ENCODE peak calls at places on chromosomes 7 and 10, in eight cellular contexts. One of them, this sample, is unnamed.

GRCh38 chr7:133950856-133951255 is 176.3 kb upstream of the LRGUK start:
- DNase-seq in tibial nerve: no peak
- DNase-seq in AG04450: no peak
- DNase-seq in PC-9: no peak
- DNase-seq in HCT116: no peak
- DNase-seq in stomach: no peak
- DNase-seq in hepatocyte: no peak
- DNase-seq in adrenal gland: no peak
- DNase-seq in this sample: no peak

GRCh38 chr7:154998481-154998880 is 4.4 kb downstream of the PAXIP1 start:
- DNase-seq in tibial nerve: no peak
- DNase-seq in AG04450: no peak
- DNase-seq in PC-9: no peak
- DNase-seq in HCT116: no peak
- DNase-seq in stomach: no peak
- DNase-seq in hepatocyte: no peak
- DNase-seq in adrenal gland: no peak
- DNase-seq in this sample: no peak

GRCh38 chr7:107846324-107846723 is 43.3 kb upstream of the SLC26A3 start:
- DNase-seq in tibial nerve: no peak
- DNase-seq in AG04450: no peak
- DNase-seq in PC-9: no peak
- DNase-seq in HCT116: no peak
- DNase-seq in stomach: no peak
- DNase-seq in hepatocyte: no peak
- DNase-seq in adrenal gland: no peak
- DNase-seq in this sample: no peak

GRCh38 chr7:82375068-82375467 is 68.5 kb downstream of the CACNA2D1 start:
- DNase-seq in tibial nerve: no peak
- DNase-seq in AG04450: no peak
- DNase-seq in PC-9: no peak
- DNase-seq in HCT116: no peak
- DNase-seq in stomach: no peak
- DNase-seq in hepatocyte: no peak
- DNase-seq in adrenal gland: no peak
- DNase-seq in this sample: no peak

GRCh38 chr10:18545626-18546025 is 105.8 kb downstream of the NSUN6 start:
- DNase-seq in tibial nerve: no peak
- DNase-seq in AG04450: peak; percentile 24
- DNase-seq in PC-9: no peak
- DNase-seq in HCT116: no peak
- DNase-seq in stomach: no peak
- DNase-seq in hepatocyte: no peak
- DNase-seq in adrenal gland: no peak
- DNase-seq in this sample: no peak

GRCh38 chr7:101690061-101690460 is 61.0 kb upstream of the MYL10 start:
- DNase-seq in tibial nerve: no peak
- DNase-seq in AG04450: no peak
- DNase-seq in PC-9: no peak
- DNase-seq in HCT116: no peak
- DNase-seq in stomach: no peak
- DNase-seq in hepatocyte: peak; percentile 60
- DNase-seq in adrenal gland: no peak
- DNase-seq in this sample: no peak

GRCh38 chr7:32347244-32347828 is 142.8 kb downstream of the LSM5 start:
- DNase-seq in tibial nerve: no peak
- DNase-seq in AG04450: no peak
- DNase-seq in PC-9: peak; percentile 4
- DNase-seq in HCT116: peak; percentile 19
- DNase-seq in stomach: no peak
- DNase-seq in hepatocyte: peak; percentile 12
- DNase-seq in adrenal gland: peak; percentile 25
- DNase-seq in this sample: no peak

GRCh38 chr10:131947631-131948347 is 33.9 kb downstream of the BNIP3 start:
- DNase-seq in tibial nerve: no peak
- DNase-seq in AG04450: peak; percentile 24
- DNase-seq in PC-9: peak; percentile 48
- DNase-seq in HCT116: no peak
- DNase-seq in stomach: no peak
- DNase-seq in hepatocyte: no peak
- DNase-seq in adrenal gland: peak; percentile 58
- DNase-seq in this sample: no peak

GRCh38 chr10:60521974-60522405 is 132.3 kb upstream of the ANK3 start:
- DNase-seq in tibial nerve: no peak
- DNase-seq in AG04450: no peak
- DNase-seq in PC-9: peak; percentile 14
- DNase-seq in HCT116: no peak
- DNase-seq in stomach: no peak
- DNase-seq in hepatocyte: peak; percentile 10
- DNase-seq in adrenal gland: no peak
- DNase-seq in this sample: no peak

GRCh38 chr7:1678070-1678543 is 8.0 kb downstream of the ELFN1 start:
- DNase-seq in tibial nerve: no peak
- DNase-seq in AG04450: no peak
- DNase-seq in PC-9: no peak
- DNase-seq in HCT116: no peak
- DNase-seq in stomach: peak; percentile 16
- DNase-seq in hepatocyte: no peak
- DNase-seq in adrenal gland: no peak
- DNase-seq in this sample: no peak

GRCh38 chr10:44967596-44967995 is 8.0 kb downstream of the RASSF4 start:
- DNase-seq in tibial nerve: no peak
- DNase-seq in AG04450: no peak
- DNase-seq in PC-9: no peak
- DNase-seq in HCT116: no peak
- DNase-seq in stomach: no peak
- DNase-seq in hepatocyte: no peak
- DNase-seq in adrenal gland: no peak
- DNase-seq in this sample: no peak

GRCh38 chr10:70462349-70462984 is 16.1 kb upstream of the PALD1 start:
- DNase-seq in tibial nerve: peak; percentile 38
- DNase-seq in AG04450: no peak
- DNase-seq in PC-9: peak; percentile 77
- DNase-seq in HCT116: peak; percentile 56
- DNase-seq in stomach: peak; percentile 45
- DNase-seq in hepatocyte: no peak
- DNase-seq in adrenal gland: peak; percentile 95
- DNase-seq in this sample: no peak

GRCh38 chr7:151645311-151645710 is 125.6 kb upstream of the RHEB start:
- DNase-seq in tibial nerve: no peak
- DNase-seq in AG04450: no peak
- DNase-seq in PC-9: no peak
- DNase-seq in HCT116: no peak
- DNase-seq in stomach: no peak
- DNase-seq in hepatocyte: no peak
- DNase-seq in adrenal gland: no peak
- DNase-seq in this sample: no peak

GRCh38 chr7:27148031-27148775 is 629 bp upstream of the HOXA6 start:
- DNase-seq in tibial nerve: no peak
- DNase-seq in AG04450: no peak
- DNase-seq in PC-9: peak; percentile 41
- DNase-seq in HCT116: no peak
- DNase-seq in stomach: no peak
- DNase-seq in hepatocyte: no peak
- DNase-seq in adrenal gland: peak; percentile 59
- DNase-seq in this sample: no peak

GRCh38 chr7:150748402-150748801 is 11.2 kb downstream of the GIMAP5 start:
- DNase-seq in tibial nerve: no peak
- DNase-seq in AG04450: no peak
- DNase-seq in PC-9: no peak
- DNase-seq in HCT116: no peak
- DNase-seq in stomach: no peak
- DNase-seq in hepatocyte: no peak
- DNase-seq in adrenal gland: no peak
- DNase-seq in this sample: no peak

GRCh38 chr7:131108212-131108980 is 219.3 kb upstream of the MKLN1 start:
- DNase-seq in tibial nerve: no peak
- DNase-seq in AG04450: no peak
- DNase-seq in PC-9: no peak
- DNase-seq in HCT116: no peak
- DNase-seq in stomach: no peak
- DNase-seq in hepatocyte: no peak
- DNase-seq in adrenal gland: no peak
- DNase-seq in this sample: no peak

GRCh38 chr10:103355906-103356599 is 5.1 kb upstream of the PCGF6 start:
- DNase-seq in tibial nerve: no peak
- DNase-seq in AG04450: no peak
- DNase-seq in PC-9: no peak
- DNase-seq in HCT116: no peak
- DNase-seq in stomach: no peak
- DNase-seq in hepatocyte: no peak
- DNase-seq in adrenal gland: no peak
- DNase-seq in this sample: no peak

GRCh38 chr7:45084336-45084735 is 4.4 kb downstream of the NACAD start:
- DNase-seq in tibial nerve: no peak
- DNase-seq in AG04450: no peak
- DNase-seq in PC-9: no peak
- DNase-seq in HCT116: no peak
- DNase-seq in stomach: no peak
- DNase-seq in hepatocyte: no peak
- DNase-seq in adrenal gland: no peak
- DNase-seq in this sample: no peak

GRCh38 chr10:1171586-1171985 is 115.4 kb downstream of the WDR37 start:
- DNase-seq in tibial nerve: no peak
- DNase-seq in AG04450: no peak
- DNase-seq in PC-9: no peak
- DNase-seq in HCT116: no peak
- DNase-seq in stomach: no peak
- DNase-seq in hepatocyte: no peak
- DNase-seq in adrenal gland: no peak
- DNase-seq in this sample: no peak

GRCh38 chr7:28608766-28609165 is 196.4 kb downstream of the CREB5 start:
- DNase-seq in tibial nerve: no peak
- DNase-seq in AG04450: no peak
- DNase-seq in PC-9: no peak
- DNase-seq in HCT116: no peak
- DNase-seq in stomach: no peak
- DNase-seq in hepatocyte: no peak
- DNase-seq in adrenal gland: no peak
- DNase-seq in this sample: no peak

GRCh38 chr7:156751319-156751718 is 110.7 kb downstream of the RNF32 start:
- DNase-seq in tibial nerve: no peak
- DNase-seq in AG04450: peak; percentile 73
- DNase-seq in PC-9: no peak
- DNase-seq in HCT116: peak; percentile 42
- DNase-seq in stomach: no peak
- DNase-seq in hepatocyte: peak; percentile 29
- DNase-seq in adrenal gland: peak; percentile 46
- DNase-seq in this sample: no peak

GRCh38 chr7:43205171-43205795 is 92.8 kb downstream of the HECW1 start:
- DNase-seq in tibial nerve: no peak
- DNase-seq in AG04450: no peak
- DNase-seq in PC-9: no peak
- DNase-seq in HCT116: no peak
- DNase-seq in stomach: no peak
- DNase-seq in hepatocyte: no peak
- DNase-seq in adrenal gland: no peak
- DNase-seq in this sample: no peak

GRCh38 chr10:21889477-21890275 is 113.9 kb downstream of the DNAJC1 start:
- DNase-seq in tibial nerve: no peak
- DNase-seq in AG04450: no peak
- DNase-seq in PC-9: no peak
- DNase-seq in HCT116: no peak
- DNase-seq in stomach: no peak
- DNase-seq in hepatocyte: no peak
- DNase-seq in adrenal gland: no peak
- DNase-seq in this sample: no peak
- H3K9me3 ChIP-seq in tibial nerve: no peaks in the 10 kb centered on the region
- H3K9me3 ChIP-seq in AG04450: peaks cover 4% of the 10 kb centered on the region
- H3K9me3 ChIP-seq in PC-9: no peaks in the 10 kb centered on the region
- H3K9me3 ChIP-seq in HCT116: peaks cover 3% of the 10 kb centered on the region
- H3K9me3 ChIP-seq in stomach: peaks cover 40% of the 10 kb centered on the region
- H3K9me3 ChIP-seq in hepatocyte: peaks cover 15% of the 10 kb centered on the region
- H3K9me3 ChIP-seq in adrenal gland: peaks cover 6% of the 10 kb centered on the region
- H3K9me3 ChIP-seq in this sample: no peaks in the 10 kb centered on the region

GRCh38 chr10:110499796-110500514 is 2.2 kb downstream of the DUSP5 start:
- DNase-seq in tibial nerve: no peak
- DNase-seq in AG04450: no peak
- DNase-seq in PC-9: no peak
- DNase-seq in HCT116: no peak
- DNase-seq in stomach: no peak
- DNase-seq in hepatocyte: no peak
- DNase-seq in adrenal gland: no peak
- DNase-seq in this sample: no peak
- H3K4me3 ChIP-seq in tibial nerve: peak overlapping the region; percentile 63
- H3K4me3 ChIP-seq in AG04450: peak overlapping the region; percentile 86
- H3K4me3 ChIP-seq in PC-9: peak overlapping the region; percentile 98
- H3K4me3 ChIP-seq in HCT116: peak overlapping the region; percentile 90
- H3K4me3 ChIP-seq in stomach: peak overlapping the region; percentile 75
- H3K4me3 ChIP-seq in hepatocyte: no peak overlapping the region
- H3K4me3 ChIP-seq in adrenal gland: peak overlapping the region; percentile 68
- H3K4me3 ChIP-seq in this sample: no peak overlapping the region

DNA sequence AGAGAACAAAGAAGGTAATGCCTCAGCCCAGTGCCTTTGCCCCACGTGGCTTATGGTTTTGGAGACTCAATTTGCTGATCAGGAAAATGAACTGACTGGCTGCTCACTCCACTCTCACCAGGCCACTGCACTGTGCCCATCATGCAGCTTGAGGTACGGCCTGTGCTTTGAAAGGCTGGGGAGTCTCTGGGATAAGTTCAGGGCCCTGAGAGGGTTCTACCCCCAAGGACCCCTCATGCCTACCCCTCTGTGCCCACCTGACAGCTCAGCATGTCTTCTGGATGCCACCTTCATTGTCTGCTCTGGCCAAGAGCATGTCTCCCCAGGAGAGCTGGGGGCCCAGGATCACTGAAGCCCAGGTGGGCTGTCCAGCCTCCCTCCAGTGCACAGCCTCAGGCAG is 45.5 kb upstream of the ZNF722 start:
- DNase-seq in tibial nerve: no peak
- DNase-seq in AG04450: no peak
- DNase-seq in PC-9: no peak
- DNase-seq in HCT116: no peak
- DNase-seq in stomach: no peak
- DNase-seq in hepatocyte: no peak
- DNase-seq in adrenal gland: no peak
- DNase-seq in this sample: no peak
- H3K9me3 ChIP-seq in tibial nerve: no peaks in the 10 kb centered on the region
- H3K9me3 ChIP-seq in AG04450: peaks cover 45% of the 10 kb centered on the region
- H3K9me3 ChIP-seq in PC-9: no peaks in the 10 kb centered on the region
- H3K9me3 ChIP-seq in HCT116: peaks cover 10% of the 10 kb centered on the region
- H3K9me3 ChIP-seq in stomach: peaks cover 78% of the 10 kb centered on the region
- H3K9me3 ChIP-seq in hepatocyte: peaks cover under 1% of the 10 kb centered on the region
- H3K9me3 ChIP-seq in adrenal gland: no peaks in the 10 kb centered on the region
- H3K9me3 ChIP-seq in this sample: no peaks in the 10 kb centered on the region

DNA sequence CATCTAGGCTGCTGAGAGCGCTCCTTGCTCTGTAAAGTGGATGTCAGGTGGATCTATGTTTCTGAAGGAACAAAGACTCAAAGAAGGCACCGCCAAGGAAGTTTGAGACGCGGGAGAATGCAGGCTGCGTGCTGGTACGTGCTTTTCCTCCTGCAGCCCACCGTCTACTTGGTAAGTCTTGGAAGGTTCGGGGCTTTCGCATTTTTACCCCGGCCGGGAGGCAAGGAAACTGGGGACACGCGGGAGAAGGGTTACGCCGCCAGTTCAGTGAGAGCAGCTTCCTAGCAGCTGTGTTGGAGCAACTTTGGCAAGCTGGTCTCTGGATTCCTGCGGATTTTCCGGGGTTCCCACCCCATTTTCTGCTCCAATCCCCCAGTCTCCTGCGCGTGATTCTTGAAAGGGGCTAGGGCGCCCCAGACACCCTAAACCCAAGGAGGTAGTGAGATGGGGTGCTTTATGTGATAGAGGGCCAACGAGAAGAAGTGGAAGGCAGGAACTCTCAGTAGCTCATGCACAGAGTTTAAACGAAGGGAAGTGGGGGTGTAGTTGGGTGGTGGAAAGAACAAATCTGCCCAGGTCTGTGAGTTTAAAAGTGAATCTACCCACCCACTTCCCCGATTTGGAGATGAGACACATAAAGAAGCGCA is 2.3 kb downstream of the NXPH1 start:
- DNase-seq in tibial nerve: no peak
- DNase-seq in AG04450: no peak
- DNase-seq in PC-9: no peak
- DNase-seq in HCT116: no peak
- DNase-seq in stomach: no peak
- DNase-seq in hepatocyte: no peak
- DNase-seq in adrenal gland: no peak
- DNase-seq in this sample: no peak
- H3K4me3 ChIP-seq in tibial nerve: no peak overlapping the region
- H3K4me3 ChIP-seq in AG04450: no peak overlapping the region
- H3K4me3 ChIP-seq in PC-9: no peak overlapping the region
- H3K4me3 ChIP-seq in HCT116: no peak overlapping the region
- H3K4me3 ChIP-seq in stomach: no peak overlapping the region
- H3K4me3 ChIP-seq in hepatocyte: no peak overlapping the region
- H3K4me3 ChIP-seq in adrenal gland: peak overlapping the region; percentile 65
- H3K4me3 ChIP-seq in this sample: no peak overlapping the region

This sample was measured in HAP-1.